ENCODE peak calls at places on chromosomes 6 and 20, in eight cellular contexts. F is GM13977, M is HFFc6, D is heart left ventricle, U is Calu3, T is fibroblast of the aortic adventitia, L is GM23338, O is choroid plexus epithelial cell. E is an unnamed sample.
A peak's percentile ranks its signal among the peaks of the same experiment; 100 is the strongest.

GRCh38 chr6:44831002-44831610 is 443.6 kb downstream of the CDC5L start:
- DNase-seq in L (peak; percentile 43), F (no peak), T (no peak), D (no peak), U (no peak), M (peak; percentile 4), O (peak; percentile 46), E (no peak)

GRCh38 chr20:44598413-44599290 is 16.3 kb downstream of the PKIG start:
- DNase-seq in O (peak; percentile 43), M (no peak), D (peak; percentile 75), L (no peak), T (peak; percentile 27), U (no peak), F (no peak), E (no peak)

GRCh38 chr6:26250806-26251075 is 114.3 kb upstream of the BTN3A2 start:
- DNase-seq in U (no peak), L (no peak), T (peak; percentile 66), F (no peak), O (peak; percentile 71), D (no peak), M (peak; percentile 31), E (no peak)

GRCh38 chr6:139979021-139979721 is 604.7 kb upstream of the CITED2 start:
- DNase-seq in M (no peak), T (no peak), F (no peak), D (peak; percentile 34), U (no peak), L (no peak), O (no peak), E (no peak)

GRCh38 chr6:166025149-166025898 is 142.3 kb downstream of the TBXT start:
- DNase-seq in O (peak; percentile 93), L (no peak), T (peak; percentile 86), D (no peak), M (peak; percentile 42), U (no peak), F (no peak), E (peak; percentile 35)

GRCh38 chr20:46000571-46001145 is 8.1 kb upstream of the MMP9 start:
- DNase-seq in D (no peak), U (no peak), M (no peak), O (no peak), F (no peak), L (peak; percentile 61), T (no peak), E (no peak)

GRCh38 chr6:26199773-26200728 is 112.8 kb downstream of the HFE start:
- DNase-seq in M (peak; percentile 26), T (peak; percentile 42), L (peak; percentile 52), F (no peak), D (no peak), U (no peak), O (peak; percentile 57), E (no peak)

GRCh38 chr20:25178563-25179438 is 16.7 kb upstream of the ENTPD6 start:
- DNase-seq in O (peak; percentile 92), T (peak; percentile 96), U (peak; percentile 26), D (no peak), M (peak; percentile 91), L (peak; percentile 75), F (peak; percentile 67), E (peak; percentile 96)

GRCh38 chr20:61346996-61347906 is 95.2 kb downstream of the CDH4 start:
- DNase-seq in O (no peak), D (no peak), T (no peak), L (no peak), M (no peak), U (no peak), F (no peak), E (no peak)

GRCh38 chr20:40945754-40946451 is 82.7 kb upstream of the TOP1 start:
- DNase-seq in F (peak; percentile 36), M (peak; percentile 21), T (peak; percentile 75), D (peak; percentile 66), L (peak; percentile 86), U (peak; percentile 62), O (peak; percentile 88), E (peak; percentile 52)

GRCh38 chr20:48405909-48406308 is 421.9 kb downstream of the PREX1 start:
- DNase-seq in D (no peak), U (no peak), O (no peak), L (peak; percentile 69), F (no peak), M (no peak), T (no peak), E (no peak)

GRCh38 chr20:16476032-16476431 is 97.2 kb downstream of the KIF16B start:
- DNase-seq in M (peak; percentile 30), L (peak; percentile 72), U (no peak), T (peak; percentile 73), F (peak; percentile 23), D (no peak), O (peak; percentile 86), E (peak; percentile 57)

GRCh38 chr20:53384392-53384791 is 209.2 kb downstream of the ZNF217 start:
- DNase-seq in O (no peak), U (no peak), D (no peak), L (no peak), T (no peak), F (no peak), M (no peak), E (no peak)

GRCh38 chr20:53376021-53376420 is 217.6 kb downstream of the ZNF217 start:
- DNase-seq in T (no peak), O (no peak), D (no peak), U (no peak), M (no peak), L (no peak), F (no peak), E (no peak)

GRCh38 chr20:53386186-53386681 is 207.4 kb downstream of the ZNF217 start:
- DNase-seq in F (no peak), D (no peak), L (no peak), T (no peak), O (no peak), U (no peak), M (no peak), E (no peak)

GRCh38 chr20:53382263-53382844 is 211.3 kb downstream of the ZNF217 start:
- DNase-seq in L (no peak), T (no peak), F (no peak), M (no peak), U (no peak), O (no peak), D (no peak), E (no peak)

GRCh38 chr20:53381568-53382262 is 211.9 kb downstream of the ZNF217 start:
- DNase-seq in F (no peak), M (no peak), U (no peak), O (no peak), T (no peak), L (peak; percentile 34), D (no peak), E (no peak)
- TF ChIP-seq CTCF in F (no peak), M (no peak), U (no peak), O (no peak), T (no peak), L (peak; percentile 52), D (no peak), E (peak; percentile 9)

DNA sequence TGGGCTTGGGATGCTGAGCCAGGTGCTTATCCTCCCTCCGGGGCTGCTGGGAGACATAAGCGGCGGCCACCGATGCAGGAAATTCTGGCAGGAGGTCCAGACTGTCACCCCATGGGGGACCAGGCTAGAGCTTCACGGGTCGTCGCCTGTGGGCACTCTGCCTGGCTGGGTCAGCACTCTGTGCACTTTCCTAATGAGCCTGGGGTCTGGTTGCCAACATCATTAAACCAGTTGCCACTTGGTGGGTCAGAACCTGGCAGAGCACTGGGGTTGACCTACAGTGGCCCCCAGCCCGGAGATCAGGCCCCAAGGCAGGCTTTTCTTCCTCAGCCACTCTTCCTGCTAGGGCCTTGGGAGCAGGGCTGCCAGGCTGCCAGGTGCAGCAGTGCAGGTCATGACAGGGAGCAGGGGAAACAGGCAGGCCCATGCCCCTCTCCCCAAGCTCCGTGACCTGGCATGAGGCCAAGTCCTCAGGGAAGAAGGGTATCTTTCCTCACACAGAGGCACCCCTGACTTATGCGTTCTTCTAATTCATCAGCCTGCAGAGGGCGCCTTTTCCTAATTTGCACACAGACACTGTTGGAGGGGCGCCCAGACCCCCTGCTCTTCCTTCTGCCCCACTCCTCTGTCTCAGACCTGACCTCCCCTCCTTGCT is 154.5 kb upstream of the MLN start:
- DNase-seq in M (no peak), O (peak; percentile 7), U (no peak), L (peak; percentile 87), D (no peak), F (no peak), T (no peak), E (peak; percentile 22)
- TF ChIP-seq CTCF in M (peak; percentile 63), O (peak; percentile 35), U (peak; percentile 52), L (peak; percentile 73), D (no peak), F (peak; percentile 32), T (peak; percentile 7), E (peak; percentile 29)

GRCh38 chr20:42204261-42204660 is 586.1 kb upstream of the CHD6 start:
- DNase-seq in D (no peak), U (no peak), F (no peak), T (no peak), M (no peak), O (no peak), L (no peak), E (no peak)
- TF ChIP-seq CTCF in D (peak; percentile 47), U (no peak), F (peak; percentile 20), T (no peak), M (peak; percentile 48), O (no peak), L (no peak), E (no peak)

DNA sequence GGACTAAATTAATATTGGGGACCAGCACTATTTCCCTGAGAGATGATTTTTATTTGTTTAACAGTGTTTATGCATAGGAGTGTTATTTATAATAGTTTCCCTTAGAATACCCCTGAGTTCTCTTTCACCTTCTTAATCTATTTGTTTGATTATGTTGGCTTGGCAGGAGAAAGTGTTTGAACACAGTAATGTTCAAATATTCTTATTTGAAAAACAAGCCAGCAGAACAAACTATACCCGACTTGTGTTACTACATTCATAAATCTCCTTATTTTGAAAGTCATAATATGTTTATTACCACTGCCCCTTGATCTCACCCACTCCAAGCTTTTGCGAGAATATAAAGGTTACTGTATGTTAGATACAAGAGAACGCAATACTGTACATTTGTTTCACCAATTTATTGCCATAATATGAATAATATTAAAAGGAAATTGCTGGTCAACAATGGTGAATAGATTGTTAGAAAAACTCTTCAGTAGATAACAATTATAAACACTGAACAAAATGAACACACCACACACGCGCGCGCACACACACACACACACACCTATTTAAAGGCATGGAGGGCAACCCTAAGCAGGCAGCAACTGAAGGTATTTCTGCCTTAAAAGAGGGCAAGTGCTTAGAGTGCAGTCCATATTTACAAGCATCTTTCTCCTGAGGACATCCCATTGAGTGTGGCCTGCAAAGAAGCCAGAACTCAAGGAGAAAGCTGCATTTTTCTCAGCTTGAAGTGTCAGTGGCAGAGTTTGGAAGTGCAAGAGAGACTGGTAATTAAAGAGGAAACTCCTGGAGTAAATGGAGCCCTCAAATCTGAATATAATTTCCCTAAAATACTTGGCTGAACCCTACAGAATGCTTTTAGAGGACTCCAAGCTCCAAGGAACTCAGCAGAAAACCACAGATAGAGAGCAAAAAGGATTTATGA is 279.4 kb upstream of the MAN1A1 start:
- DNase-seq in U (no peak), F (no peak), T (peak; percentile 4), D (no peak), O (no peak), M (no peak), L (peak; percentile 38), E (no peak)
- TF ChIP-seq CTCF in U (no peak), F (no peak), T (peak; percentile 8), D (no peak), O (peak; percentile 19), M (no peak), L (no peak), E (no peak)

GRCh38 chr20:33233129-33233774 is 2.5 kb upstream of the BPIFA1 start:
- DNase-seq in O (no peak), U (peak; percentile 27), F (no peak), T (no peak), D (no peak), L (peak; percentile 74), M (no peak), E (no peak)
- TF ChIP-seq CTCF in O (no peak), U (no peak), F (no peak), T (no peak), D (no peak), L (peak; percentile 53), M (no peak), E (no peak)